ENCODE peak calls at places on chromosomes 1 and 21, in five cellular contexts. Z, J, N, P and U are unnamed samples.

GRCh38 chr1:21766210-21766609 is 16.7 kb downstream of the USP48 start:
- DNase-seq in Z (no peak), J (no peak), N (no peak), P (no peak), U (no peak)

GRCh38 chr1:12565094-12565965 is 52.7 kb downstream of the DHRS3 start:
- DNase-seq in Z (no peak), J (peak; percentile 48), N (no peak), P (peak; percentile 40), U (no peak)

GRCh38 chr1:29648798-29649374 is 412.6 kb downstream of the PTPRU start:
- DNase-seq in Z (no peak), J (no peak), N (no peak), P (no peak), U (no peak)

GRCh38 chr1:19597463-19598309 is 46.4 kb upstream of the NBL1 start:
- DNase-seq in Z (no peak), J (no peak), N (peak; percentile 66), P (peak; percentile 29), U (no peak)

GRCh38 chr1:11488966-11489625 is 10.1 kb downstream of the DISP3 start:
- DNase-seq in Z (no peak), J (no peak), N (no peak), P (no peak), U (no peak)

GRCh38 chr1:205945056-205945455 is 1.8 kb upstream of the SLC26A9 start:
- DNase-seq in Z (no peak), J (no peak), N (no peak), P (no peak), U (no peak)

GRCh38 chr1:25123551-25123950 is 108.8 kb downstream of the SYF2 start:
- DNase-seq in Z (no peak), J (no peak), N (peak; percentile 63), P (no peak), U (no peak)

GRCh38 chr1:22465018-22465565 is 13.4 kb downstream of the ZBTB40 start:
- DNase-seq in Z (no peak), J (no peak), N (no peak), P (no peak), U (no peak)

GRCh38 chr1:232726048-232726779 is 79.0 kb upstream of the MAP10 start:
- DNase-seq in Z (no peak), J (no peak), N (no peak), P (peak; percentile 46), U (no peak)

GRCh38 chr1:173050865-173051264 is at the start of gene TNFSF18:
- DNase-seq in Z (no peak), J (no peak), N (no peak), P (no peak), U (no peak)

GRCh38 chr1:19704247-19705113 is 39.8 kb downstream of the HTR6 start:
- DNase-seq in Z (no peak), J (peak; percentile 85), N (peak; percentile 78), P (peak; percentile 70), U (no peak)

GRCh38 chr1:53725238-53725689 is 13.7 kb downstream of the GLIS1 start:
- DNase-seq in Z (no peak), J (no peak), N (no peak), P (no peak), U (no peak)

GRCh38 chr1:161486806-161487482 is 18.3 kb upstream of the FCGR2A start:
- DNase-seq in Z (no peak), J (no peak), N (peak; percentile 81), P (peak; percentile 54), U (no peak)

GRCh38 chr1:203044546-203044975 is 18.3 kb downstream of the PPFIA4 start:
- DNase-seq in Z (no peak), J (no peak), N (no peak), P (no peak), U (no peak)

GRCh38 chr1:32963746-32964460 is 706 bp downstream of the RNF19B start:
- DNase-seq in Z (no peak), J (peak; percentile 75), N (peak; percentile 71), P (peak; percentile 35), U (no peak)

GRCh38 chr1:30966690-30967369 is 58.3 kb upstream of the SDC3 start:
- DNase-seq in Z (no peak), J (no peak), N (no peak), P (peak; percentile 58), U (no peak)

GRCh38 chr1:216562383-216562782 is 139.1 kb upstream of the USH2A start:
- DNase-seq in Z (no peak), J (no peak), N (peak; percentile 5), P (no peak), U (no peak)

GRCh38 chr1:29861446-29861845 is 625.1 kb downstream of the PTPRU start:
- DNase-seq in Z (no peak), J (no peak), N (no peak), P (no peak), U (no peak)

GRCh38 chr1:49416758-49417157 is 607.0 kb downstream of the AGBL4 start:
- DNase-seq in Z (no peak), J (no peak), N (no peak), P (no peak), U (no peak)

GRCh38 chr1:205703072-205703471 is 22.8 kb upstream of the SLC45A3 start:
- DNase-seq in Z (no peak), J (no peak), N (no peak), P (no peak), U (no peak)

GRCh38 chr1:967466-968343 is 1.4 kb downstream of the PLEKHN1 start:
- DNase-seq in Z (no peak), J (peak; percentile 50), N (no peak), P (no peak), U (no peak)

GRCh38 chr1:179929955-179930798 is 24.4 kb upstream of the CEP350 start:
- DNase-seq in Z (no peak), J (no peak), N (no peak), P (no peak), U (no peak)

GRCh38 chr1:2606004-2606805 is 19.6 kb downstream of the PRXL2B start:
- DNase-seq in Z (no peak), J (peak; percentile 42), N (no peak), P (no peak), U (no peak)

GRCh38 chr1:9718006-9718680 is 66.6 kb downstream of the PIK3CD start:
- DNase-seq in Z (no peak), J (no peak), N (no peak), P (no peak), U (no peak)

GRCh38 chr1:9716404-9717192 is 65.1 kb downstream of the PIK3CD start:
- DNase-seq in Z (no peak), J (no peak), N (no peak), P (no peak), U (no peak)

GRCh38 chr1:9715536-9716226 is 64.2 kb downstream of the PIK3CD start:
- DNase-seq in Z (no peak), J (no peak), N (no peak), P (no peak), U (no peak)

GRCh38 chr1:9719978-9720722 is 68.6 kb downstream of the PIK3CD start:
- DNase-seq in Z (no peak), J (no peak), N (no peak), P (no peak), U (no peak)

DNA sequence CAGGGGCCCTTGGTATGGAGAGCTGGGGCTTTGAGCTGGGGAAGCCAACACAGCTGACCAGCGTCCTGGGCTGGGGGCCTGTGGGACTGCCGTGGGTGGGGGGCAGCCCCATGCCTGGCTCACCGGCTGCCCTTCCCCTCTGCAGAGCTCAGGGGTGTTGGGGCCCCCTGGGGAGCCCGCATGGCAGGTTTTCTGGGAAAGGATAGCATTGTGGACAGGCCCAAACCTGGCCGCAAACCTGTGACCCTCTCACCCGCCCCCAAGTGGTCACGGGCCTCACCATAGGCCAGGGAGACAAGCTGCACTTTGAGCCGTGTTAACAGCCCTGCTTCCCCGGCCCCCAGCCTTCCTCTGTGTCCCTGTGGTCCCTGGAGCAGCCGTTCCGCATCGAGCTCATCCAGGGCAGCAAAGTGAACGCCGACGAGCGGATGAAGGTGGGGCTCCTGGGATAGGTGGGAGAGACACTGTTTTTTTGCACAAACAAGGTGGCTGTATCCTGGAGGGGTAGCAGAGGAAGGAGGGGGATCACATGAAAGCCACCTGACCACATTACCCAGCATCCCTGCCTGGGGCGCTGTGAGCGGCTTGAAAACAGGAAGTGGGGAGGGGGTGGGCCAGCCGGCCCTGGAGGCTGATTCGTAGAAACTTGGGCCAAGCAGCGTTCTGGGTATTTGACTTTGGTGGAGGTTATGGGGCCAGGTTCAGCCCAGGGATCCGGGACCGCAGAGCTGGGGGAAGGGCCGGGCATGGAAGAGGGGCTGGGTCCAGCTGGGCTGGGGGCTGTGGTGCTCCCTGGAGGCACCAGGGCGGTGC is 65.9 kb downstream of the PIK3CD start:
- DNase-seq in Z (peak; percentile 70), J (peak; percentile 78), N (peak; percentile 87), P (no peak), U (peak; percentile 48)
- H3K4me3 ChIP-seq in Z (peak overlapping the region; percentile 55), J (peak overlapping the region; percentile 2), N (peak overlapping the region; percentile 23), P (no peak overlapping the region), U (no peak overlapping the region)

DNA sequence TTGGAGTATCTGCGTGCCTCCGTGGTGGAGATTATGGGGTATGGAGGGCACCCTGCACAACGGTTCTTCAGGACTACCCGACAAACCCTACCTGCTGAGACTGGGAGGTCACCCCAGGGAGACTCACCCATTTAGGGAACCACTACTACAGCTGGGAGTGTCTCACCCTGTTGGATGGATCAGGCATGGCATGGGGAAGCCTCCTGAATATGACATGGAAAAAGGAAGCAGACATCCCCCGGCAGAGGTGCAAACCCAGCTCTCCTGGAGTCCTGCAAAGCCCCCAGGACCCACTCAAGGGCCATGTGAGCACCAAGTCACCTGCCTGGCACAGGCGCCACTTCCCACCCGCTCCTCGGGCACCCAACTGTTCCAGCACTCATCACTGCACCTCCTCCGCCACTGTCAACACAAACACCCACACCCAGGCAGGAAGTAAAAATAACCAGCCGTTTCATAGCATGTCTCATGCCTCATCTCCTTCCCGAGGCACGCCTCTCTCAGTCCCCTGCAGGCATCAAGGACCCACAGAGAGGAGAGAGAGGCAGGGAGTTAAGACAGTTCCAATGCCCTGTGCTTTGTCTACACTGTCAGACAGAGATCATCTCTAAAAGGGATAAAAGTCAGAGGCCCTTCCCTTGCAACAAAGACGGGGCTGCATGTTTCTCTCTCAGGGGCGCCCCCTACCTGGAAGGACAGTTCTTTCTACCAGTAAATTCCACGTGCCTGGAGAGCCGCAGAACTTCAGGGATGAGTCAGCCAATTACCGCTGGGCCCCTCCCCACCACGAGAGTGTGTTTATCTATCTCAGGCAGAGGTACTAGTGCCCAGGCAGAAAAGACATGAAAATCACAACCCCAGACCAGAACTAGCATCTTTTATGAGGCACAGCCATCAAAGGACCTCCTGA is 150.1 kb upstream of the SOD1 start:
- DNase-seq in Z (no peak), J (no peak), N (peak; percentile 58), P (no peak), U (peak; percentile 43)
- TF ChIP-seq CTCF in Z (peak; percentile 71), J (no peak), N (peak; percentile 9), P (no peak), U (peak; percentile 57)

GRCh38 chr1:160438320-160438918 is 38.1 kb downstream of the VANGL2 start:
- DNase-seq in Z (no peak), J (no peak), N (no peak), P (no peak), U (no peak)
- H3K4me3 ChIP-seq in Z (peak overlapping the region; percentile 34), J (no peak overlapping the region), N (peak overlapping the region; percentile 55), P (no peak overlapping the region), U (peak overlapping the region; percentile 1)

DNA sequence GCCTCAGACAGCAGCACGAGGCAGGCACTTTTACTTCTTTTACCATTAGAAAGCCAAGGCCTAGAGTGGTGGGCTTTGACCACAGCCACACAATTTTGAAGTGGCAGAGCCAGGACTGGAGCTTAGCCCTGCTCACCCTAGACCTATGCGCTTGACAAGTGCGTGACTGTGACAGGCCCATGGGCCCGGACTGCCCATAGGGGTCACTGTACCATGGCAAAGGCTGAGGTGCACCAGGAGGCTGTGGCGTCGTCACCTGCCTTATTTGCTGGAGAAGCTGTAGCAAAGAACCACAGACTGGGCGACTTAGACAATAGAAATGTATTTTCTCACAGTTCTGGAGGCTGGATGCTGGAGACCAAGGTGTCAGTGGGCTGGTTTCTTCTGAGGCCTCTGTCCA is 2.6 kb upstream of the TMEM82 start:
- DNase-seq in Z (no peak), J (peak; percentile 49), N (no peak), P (no peak), U (no peak)
- TF ChIP-seq CTCF in Z (peak; percentile 6), J (no peak), N (no peak), P (peak; percentile 11), U (no peak)

GRCh38 chr1:186302378-186302920 is 72.6 kb downstream of the TPR start:
- DNase-seq in Z (no peak), J (no peak), N (no peak), P (peak; percentile 29), U (no peak)
- H3K4me3 ChIP-seq in Z (no peak overlapping the region), J (no peak overlapping the region), N (no peak overlapping the region), P (no peak overlapping the region), U (no peak overlapping the region)